ENCODE peak calls at places on chromosomes 3 and 15, in four cellular contexts. One of them, this sample, is unnamed.

GRCh38 chr3:169303660-169304059 is 359.9 kb downstream of the MECOM start:
- DNase-seq in M059J: no peak
- DNase-seq in fibroblast of the conjunctiva: no peak
- DNase-seq in adipocyte: no peak
- DNase-seq in this sample: no peak

GRCh38 chr3:185699927-185700326 is 113.8 kb downstream of the SENP2 start:
- DNase-seq in M059J: no peak
- DNase-seq in fibroblast of the conjunctiva: no peak
- DNase-seq in adipocyte: no peak
- DNase-seq in this sample: no peak

GRCh38 chr3:161372321-161373260 is 1.3 kb upstream of the SPTSSB start:
- DNase-seq in M059J: peak
- DNase-seq in fibroblast of the conjunctiva: no peak
- DNase-seq in adipocyte: peak
- DNase-seq in this sample: peak

GRCh38 chr3:125647318-125648014 is 52.2 kb upstream of the OSBPL11 start:
- DNase-seq in M059J: peak
- DNase-seq in fibroblast of the conjunctiva: no peak
- DNase-seq in adipocyte: no peak
- DNase-seq in this sample: no peak

GRCh38 chr15:81309647-81310460 is 14.1 kb downstream of the STARD5 start:
- DNase-seq in M059J: no peak
- DNase-seq in fibroblast of the conjunctiva: no peak
- DNase-seq in adipocyte: no peak
- DNase-seq in this sample: no peak

GRCh38 chr15:53982876-53983275 is 4.6 kb downstream of the UNC13C start:
- DNase-seq in M059J: no peak
- DNase-seq in fibroblast of the conjunctiva: no peak
- DNase-seq in adipocyte: no peak
- DNase-seq in this sample: no peak

GRCh38 chr3:102114264-102114979 is 265.1 kb downstream of the NFKBIZ start:
- DNase-seq in M059J: no peak
- DNase-seq in fibroblast of the conjunctiva: no peak
- DNase-seq in adipocyte: no peak
- DNase-seq in this sample: no peak

GRCh38 chr3:94069242-94069813 is 6.5 kb downstream of the NSUN3 start:
- DNase-seq in M059J: peak
- DNase-seq in fibroblast of the conjunctiva: no peak
- DNase-seq in adipocyte: peak
- DNase-seq in this sample: no peak